ENCODE peak calls at places on chromosomes 11 and 22, in six cellular contexts. M is neural crest cell; Z is psoas muscle; X is stimulated activated CD8-positive, alpha-beta memory T cell treated with anti-CD3 and anti-CD28 coated beads, Interleukin-4, amount 100 ng/mL, for 4 hours; K is stimulated activated CD4-positive, alpha-beta T cell treated with anti-CD3 and anti-CD28 coated beads, Interleukin-12 subunit alpha, Interleukin-12 subunit beta, amount 100 ng/mL, for 4 hours; F is T1000. C is an unnamed sample.

GRCh38 chr11:114150671-114151070 is 91.2 kb downstream of the ZBTB16 start:
- DNase-seq in Z (peak), X (no peak), M (no peak), F (no peak), K (no peak), C (no peak)

GRCh38 chr11:117473692-117474091 is 146.0 kb downstream of the CEP164 start:
- DNase-seq in K (no peak), X (no peak), F (no peak), Z (no peak), M (no peak), C (no peak)

GRCh38 chr11:60950024-60950423 is 2.0 kb downstream of the SLC15A3 start:
- DNase-seq in X (no peak), M (no peak), F (no peak), K (no peak), Z (no peak), C (no peak)

GRCh38 chr11:2378527-2379210 is 1.6 kb downstream of the CD81 start:
- DNase-seq in X (no peak), Z (peak), M (no peak), K (no peak), F (no peak), C (peak)

GRCh38 chr11:115391598-115391997 is 112.6 kb downstream of the CADM1 start:
- DNase-seq in F (no peak), Z (no peak), X (no peak), K (no peak), M (no peak), C (no peak)

GRCh38 chr22:23106906-23107367 is 34.9 kb downstream of the RSPH14 start:
- DNase-seq in X (no peak), K (no peak), F (no peak), M (no peak), Z (no peak), C (no peak)

GRCh38 chr22:40819741-40820140 is 595 bp upstream of the SLC25A17 start:
- DNase-seq in Z (no peak), K (no peak), X (no peak), F (no peak), M (no peak), C (no peak)

GRCh38 chr22:31944700-31945477 is 554 bp downstream of the YWHAH start:
- DNase-seq in Z (peak), M (peak), F (no peak), K (peak), X (no peak), C (peak)

GRCh38 chr22:20112623-20113511 is 3.0 kb upstream of the RANBP1 start:
- DNase-seq in X (no peak), F (no peak), M (no peak), Z (peak), K (no peak), C (peak)

GRCh38 chr22:39021552-39022250 is 774 bp downstream of the APOBEC3D start:
- DNase-seq in F (no peak), M (no peak), X (no peak), Z (no peak), K (no peak), C (no peak)

GRCh38 chr11:65489706-65490310 is 9.0 kb upstream of the MALAT1 start:
- DNase-seq in F (no peak), X (no peak), K (no peak), M (no peak), Z (no peak), C (peak)

GRCh38 chr11:67698247-67698646 is 23.8 kb upstream of the ALDH3B2 start:
- DNase-seq in Z (no peak), X (no peak), M (no peak), F (no peak), K (no peak), C (no peak)

GRCh38 chr22:32018056-32018455 is 25.0 kb upstream of the SLC5A1 start:
- DNase-seq in F (no peak), M (no peak), X (no peak), Z (no peak), K (no peak), C (no peak)

GRCh38 chr22:26483043-26483438 is 542 bp downstream of the HPS4 start:
- DNase-seq in Z (no peak), F (no peak), M (no peak), X (no peak), K (no peak), C (no peak)

GRCh38 chr11:65501005-65501529 is 2.2 kb downstream of the MALAT1 start:
- DNase-seq in M (no peak), Z (no peak), F (no peak), K (no peak), X (no peak), C (no peak)

GRCh38 chr11:1485504-1485885 is 1.1 kb downstream of the MOB2 start:
- DNase-seq in M (no peak), F (no peak), X (no peak), K (no peak), Z (peak), C (no peak)

GRCh38 chr11:64234840-64235379 is 526 bp downstream of the VEGFB start:
- DNase-seq in Z (peak), M (no peak), K (no peak), X (no peak), F (peak), C (no peak)

GRCh38 chr11:127919206-127920000 is 668.0 kb downstream of the ETS1 start:
- DNase-seq in M (no peak), K (no peak), F (peak), Z (no peak), X (no peak), C (no peak)

GRCh38 chr22:43449205-43449830 is 37.5 kb downstream of the MPPED1 start:
- DNase-seq in X (no peak), Z (no peak), K (no peak), M (no peak), F (no peak), C (no peak)

GRCh38 chr22:24830205-24830979 is 24.4 kb downstream of the SGSM1 start:
- DNase-seq in F (no peak), Z (no peak), K (no peak), M (no peak), X (no peak), C (no peak)

GRCh38 chr11:69700278-69701140 is 3.3 kb downstream of the FGF19 start:
- DNase-seq in K (no peak), X (no peak), F (no peak), M (no peak), Z (peak), C (peak)

GRCh38 chr11:134574425-134574824 is 162.4 kb upstream of the B3GAT1 start:
- DNase-seq in M (no peak), Z (no peak), X (no peak), F (no peak), K (no peak), C (no peak)

GRCh38 chr11:45110562-45110961 is 35.9 kb upstream of the PRDM11 start:
- DNase-seq in F (peak), X (no peak), M (peak), Z (peak), K (no peak), C (no peak)

GRCh38 chr11:118820412-118821357 is 29.7 kb upstream of the DDX6 start:
- DNase-seq in K (no peak), X (no peak), F (no peak), M (no peak), Z (peak), C (no peak)

GRCh38 chr11:65219930-65220213 is 38.1 kb downstream of the CAPN1 start:
- DNase-seq in F (no peak), K (no peak), Z (no peak), X (no peak), M (no peak), C (no peak)

GRCh38 chr11:68120212-68121066 is 749 bp downstream of the CHKA start:
- DNase-seq in F (no peak), M (peak), X (no peak), Z (peak), K (peak), C (peak)

GRCh38 chr11:4916581-4916980 is 2.6 kb downstream of the OR51G2 start:
- DNase-seq in Z (no peak), X (no peak), K (no peak), M (no peak), F (no peak), C (no peak)

GRCh38 chr11:78465169-78465942 is 47.7 kb upstream of the GAB2 start:
- DNase-seq in X (no peak), K (no peak), F (no peak), M (no peak), Z (peak), C (no peak)

GRCh38 chr11:109043318-109043717 is 378.4 kb downstream of the DDX10 start:
- DNase-seq in X (no peak), Z (no peak), M (no peak), F (no peak), K (no peak), C (no peak)

GRCh38 chr11:7056828-7057513 is 31.8 kb upstream of the RBMXL2 start:
- DNase-seq in Z (no peak), K (no peak), M (no peak), F (no peak), X (no peak), C (no peak)

GRCh38 chr11:18248561-18248960 is at the start of gene SAA2:
- DNase-seq in F (no peak), K (no peak), M (no peak), X (no peak), Z (no peak), C (no peak)

GRCh38 chr11:120168960-120169681 is 31.2 kb upstream of the TRIM29 start:
- DNase-seq in F (no peak), M (peak), K (peak), Z (peak), X (no peak), C (peak)

C was measured in glutamatergic neuron.